ENCODE peak calls at places on chromosomes 6 and 20, in five cellular contexts. T is CD8-positive, alpha-beta T cell; H is neural progenitor cell; J is uterus; C is ovary. B is an unnamed sample.
A peak's percentile ranks its signal among the peaks of the same experiment; 100 is the strongest.

GRCh38 chr6:82246802-82247633 is 526 bp downstream of the IBTK start:
- DNase-seq in J (peak; percentile 34), T (no peak), H (peak; percentile 88), C (no peak), B (peak; percentile 28)

GRCh38 chr6:89669002-89669401 is 30.5 kb upstream of the LYRM2 start:
- DNase-seq in T (no peak), J (no peak), C (no peak), H (no peak), B (no peak)

GRCh38 chr6:2917801-2918495 is 14.8 kb upstream of the SERPINB9 start:
- DNase-seq in J (no peak), H (no peak), T (peak; percentile 4), C (no peak), B (no peak)

GRCh38 chr6:85483041-85483700 is 33.3 kb downstream of the NT5E start:
- DNase-seq in T (peak; percentile 83), H (peak; percentile 63), C (peak; percentile 90), J (peak; percentile 80), B (peak; percentile 62)

GRCh38 chr6:158009935-158010585 is 28.4 kb downstream of the SYNJ2 start:
- DNase-seq in J (no peak), T (no peak), H (no peak), C (no peak), B (no peak)

GRCh38 chr6:123321020-123321419 is 315.7 kb downstream of the TRDN start:
- DNase-seq in H (no peak), T (no peak), J (no peak), C (no peak), B (no peak)

GRCh38 chr6:72363844-72364740 is 257.8 kb upstream of the KCNQ5 start:
- DNase-seq in T (no peak), J (no peak), H (no peak), C (peak; percentile 28), B (no peak)

GRCh38 chr6:121158438-121158837 is 175.8 kb downstream of the TBC1D32 start:
- DNase-seq in J (no peak), T (no peak), C (no peak), H (no peak), B (no peak)

GRCh38 chr6:90631046-90631445 is 44.2 kb upstream of the MAP3K7 start:
- DNase-seq in J (no peak), C (no peak), H (no peak), T (no peak), B (no peak)

GRCh38 chr6:39215640-39216158 is 13.6 kb downstream of the KCNK5 start:
- DNase-seq in T (no peak), C (no peak), J (no peak), H (no peak), B (no peak)

GRCh38 chr20:41853803-41854202 is 235.6 kb upstream of the CHD6 start:
- DNase-seq in J (no peak), H (no peak), C (no peak), T (no peak), B (no peak)

GRCh38 chr6:96610019-96610418 is 47.1 kb downstream of the FHL5 start:
- DNase-seq in H (no peak), J (no peak), T (no peak), C (no peak), B (no peak)

GRCh38 chr20:62160253-62160652 is 16.7 kb downstream of the SS18L1 start:
- DNase-seq in T (no peak), H (no peak), J (no peak), C (no peak), B (no peak)

GRCh38 chr6:64803470-64804166 is 903.4 kb downstream of the EYS start:
- DNase-seq in T (no peak), J (no peak), C (no peak), H (no peak), B (no peak)

GRCh38 chr6:99348823-99349619 is 453 bp downstream of the FAXC start:
- DNase-seq in T (no peak), C (peak; percentile 21), H (no peak), J (peak; percentile 13), B (no peak)

GRCh38 chr20:21325296-21325695 is 22.2 kb downstream of the XRN2 start:
- DNase-seq in J (no peak), C (no peak), T (no peak), H (no peak), B (no peak)

GRCh38 chr20:46352370-46352938 is 44.2 kb upstream of the CDH22 start:
- DNase-seq in C (no peak), H (no peak), T (no peak), J (no peak), B (no peak)

GRCh38 chr6:94736231-94736630 is 841.1 kb upstream of the MANEA start:
- DNase-seq in J (no peak), H (no peak), T (no peak), C (no peak), B (no peak)

GRCh38 chr20:19074828-19075516 is 137.5 kb upstream of the SLC24A3 start:
- DNase-seq in J (no peak), H (no peak), T (peak; percentile 22), C (no peak), B (no peak)

GRCh38 chr20:57651977-57652864 is 32.0 kb upstream of the ZBP1 start:
- DNase-seq in J (peak; percentile 13), C (peak; percentile 26), T (peak; percentile 3), H (no peak), B (no peak)

GRCh38 chr6:14635195-14635594 is 517.6 kb downstream of the CD83 start:
- DNase-seq in T (peak; percentile 49), J (no peak), H (no peak), C (no peak), B (peak; percentile 33)

DNA sequence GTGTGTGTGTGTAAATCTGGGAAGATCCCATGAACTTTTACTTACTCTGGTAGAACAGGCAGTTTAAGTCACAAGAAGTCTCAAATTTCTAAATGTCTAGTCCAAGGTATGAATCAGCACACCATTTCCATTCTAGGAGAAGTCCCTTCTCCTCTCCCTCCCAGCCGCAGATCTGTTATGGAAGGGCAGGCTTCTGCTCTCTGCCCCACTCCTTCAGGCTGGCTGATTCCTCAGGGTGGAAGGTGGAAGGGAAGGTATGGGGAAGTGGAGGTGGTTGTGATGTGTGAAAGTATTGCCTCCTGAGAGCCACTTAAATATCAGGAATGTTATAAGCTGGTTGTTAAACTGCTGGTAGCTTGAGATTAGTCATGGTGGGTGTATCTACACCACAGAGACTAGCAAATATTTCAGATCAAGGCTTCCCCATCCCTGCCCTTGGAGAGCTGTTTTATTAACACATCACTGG is 44.5 kb upstream of the LAMA4 start:
- DNase-seq in T (no peak), H (no peak), J (no peak), C (no peak), B (no peak)
- H3K27ac ChIP-seq in T (no peak overlapping the region), H (no peak overlapping the region), J (peak overlapping the region; percentile 72), C (no peak overlapping the region), B (no peak overlapping the region)

GRCh38 chr6:159715605-159716004 is 11.7 kb upstream of the WTAP start:
- DNase-seq in C (no peak), H (no peak), T (no peak), J (peak; percentile 12), B (no peak)

GRCh38 chr6:159720708-159721107 is 6.6 kb upstream of the WTAP start:
- DNase-seq in T (peak; percentile 33), H (peak; percentile 41), J (no peak), C (no peak), B (peak; percentile 62)

GRCh38 chr6:159716247-159717086 is 10.8 kb upstream of the WTAP start:
- DNase-seq in C (no peak), H (no peak), J (peak; percentile 87), T (no peak), B (no peak)

GRCh38 chr6:159719287-159719686 is 8.0 kb upstream of the WTAP start:
- DNase-seq in H (no peak), J (no peak), T (no peak), C (no peak), B (no peak)

GRCh38 chr6:159718634-159719033 is 8.7 kb upstream of the WTAP start:
- DNase-seq in T (no peak), C (no peak), J (no peak), H (no peak), B (no peak)
- H3K27ac ChIP-seq in T (no peak overlapping the region), C (no peak overlapping the region), J (no peak overlapping the region), H (no peak overlapping the region), B (no peak overlapping the region)

GRCh38 chr6:149107973-149108372 is 209.5 kb upstream of the TAB2 start:
- DNase-seq in C (no peak), J (no peak), H (no peak), T (no peak), B (no peak)
- H3K27ac ChIP-seq in C (no peak overlapping the region), J (no peak overlapping the region), H (no peak overlapping the region), T (no peak overlapping the region), B (no peak overlapping the region)

DNA sequence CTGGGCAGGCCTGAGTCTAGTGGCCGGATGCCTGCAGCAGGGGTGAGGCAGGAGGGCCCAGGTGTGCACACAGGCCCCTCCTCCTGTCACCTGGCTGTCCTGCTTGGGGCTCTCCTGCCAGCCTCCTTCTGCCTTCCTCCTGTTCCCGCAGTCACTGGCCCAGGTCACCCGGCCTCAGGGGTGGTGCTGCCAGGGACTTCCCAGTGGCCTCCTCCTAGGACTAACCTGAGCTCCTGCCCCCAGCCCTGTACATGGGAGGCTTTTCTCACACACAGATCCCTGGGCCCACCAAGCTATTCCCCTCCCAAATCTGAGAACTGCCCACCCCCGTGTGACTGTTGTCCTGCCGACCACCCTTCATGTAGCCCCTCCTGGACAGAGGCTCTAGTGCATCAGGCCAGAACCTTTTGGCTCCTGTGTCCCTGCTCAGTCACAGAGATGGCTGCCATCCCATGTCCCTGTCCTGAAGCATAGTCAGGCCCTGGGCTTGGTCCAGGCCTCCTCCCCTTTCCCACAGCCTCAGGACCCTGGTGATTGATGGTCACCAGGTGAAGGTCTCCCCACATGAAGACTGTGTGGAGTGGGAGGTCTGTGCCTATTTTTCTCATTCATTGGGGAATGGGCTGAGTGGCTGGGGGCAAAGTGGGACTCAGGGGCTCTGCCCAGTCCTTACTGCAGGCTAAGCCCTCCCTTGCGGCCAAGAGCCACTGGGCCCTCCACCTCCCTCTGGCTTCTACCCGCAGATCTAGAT is 1.1 kb upstream of the ULBP1 start:
- DNase-seq in J (no peak), H (no peak), T (no peak), C (no peak), B (no peak)
- H3K27ac ChIP-seq in J (no peak overlapping the region), H (no peak overlapping the region), T (no peak overlapping the region), C (no peak overlapping the region), B (no peak overlapping the region)